ENCODE peak calls at places on chromosome 18, in four cellular contexts. One of them, this sample, is unnamed.

GRCh38 chr18:832085-832681 is 20.1 kb upstream of the YES1 start:
- DNase-seq in CD8-positive, alpha-beta T cell: no peak
- DNase-seq in right lobe of liver: peak; percentile 90
- DNase-seq in left lung: peak; percentile 72
- DNase-seq in this sample: peak; percentile 60

GRCh38 chr18:63592506-63592905 is 5.4 kb downstream of the SERPINB13 start:
- DNase-seq in right lobe of liver: no peak
- DNase-seq in left lung: no peak
- DNase-seq in CD8-positive, alpha-beta T cell: no peak
- DNase-seq in this sample: no peak

GRCh38 chr18:12606592-12607315 is 51.2 kb downstream of the SPIRE1 start:
- DNase-seq in CD8-positive, alpha-beta T cell: no peak
- DNase-seq in left lung: no peak
- DNase-seq in right lobe of liver: no peak
- DNase-seq in this sample: no peak

GRCh38 chr18:25842665-25843064 is 247.7 kb downstream of the SS18 start:
- DNase-seq in CD8-positive, alpha-beta T cell: no peak
- DNase-seq in left lung: no peak
- DNase-seq in right lobe of liver: no peak
- DNase-seq in this sample: no peak

GRCh38 chr18:49573835-49574234 is 12.0 kb downstream of the LIPG start:
- DNase-seq in right lobe of liver: no peak
- DNase-seq in CD8-positive, alpha-beta T cell: no peak
- DNase-seq in left lung: no peak
- DNase-seq in this sample: no peak

GRCh38 chr18:23355206-23355605 is 97.9 kb upstream of the RIOK3 start:
- DNase-seq in CD8-positive, alpha-beta T cell: no peak
- DNase-seq in left lung: no peak
- DNase-seq in right lobe of liver: no peak
- DNase-seq in this sample: peak; percentile 72

GRCh38 chr18:75183524-75183923 is 25.4 kb downstream of the PTGR3 start:
- DNase-seq in CD8-positive, alpha-beta T cell: no peak
- DNase-seq in left lung: no peak
- DNase-seq in right lobe of liver: no peak
- DNase-seq in this sample: no peak

GRCh38 chr18:32730620-32731021 is 42.2 kb downstream of the KLHL14 start:
- DNase-seq in CD8-positive, alpha-beta T cell: no peak
- DNase-seq in right lobe of liver: no peak
- DNase-seq in left lung: no peak
- DNase-seq in this sample: no peak

GRCh38 chr18:22195052-22195451 is 25.7 kb downstream of the GATA6 start:
- DNase-seq in CD8-positive, alpha-beta T cell: no peak
- DNase-seq in right lobe of liver: no peak
- DNase-seq in left lung: no peak
- DNase-seq in this sample: peak; percentile 50

GRCh38 chr18:13366131-13366530 is 147.6 kb downstream of the LDLRAD4 start:
- DNase-seq in CD8-positive, alpha-beta T cell: no peak
- DNase-seq in left lung: no peak
- DNase-seq in right lobe of liver: no peak
- DNase-seq in this sample: no peak

GRCh38 chr18:56984731-56985130 is 162.2 kb upstream of the BOD1L2 start:
- DNase-seq in left lung: no peak
- DNase-seq in CD8-positive, alpha-beta T cell: no peak
- DNase-seq in right lobe of liver: peak; percentile 61
- DNase-seq in this sample: no peak

GRCh38 chr18:13356032-13356431 is 137.5 kb downstream of the LDLRAD4 start:
- DNase-seq in CD8-positive, alpha-beta T cell: no peak
- DNase-seq in left lung: peak; percentile 45
- DNase-seq in right lobe of liver: no peak
- DNase-seq in this sample: no peak

GRCh38 chr18:36942264-36942663 is 113.3 kb downstream of the KIAA1328 start:
- DNase-seq in left lung: no peak
- DNase-seq in CD8-positive, alpha-beta T cell: no peak
- DNase-seq in right lobe of liver: no peak
- DNase-seq in this sample: no peak

GRCh38 chr18:13371689-13372404 is 153.3 kb downstream of the LDLRAD4 start:
- DNase-seq in CD8-positive, alpha-beta T cell: no peak
- DNase-seq in left lung: no peak
- DNase-seq in right lobe of liver: no peak
- DNase-seq in this sample: no peak

GRCh38 chr18:59084286-59084779 is 55.4 kb upstream of the SEC11C start:
- DNase-seq in left lung: peak; percentile 74
- DNase-seq in CD8-positive, alpha-beta T cell: peak; percentile 51
- DNase-seq in right lobe of liver: peak; percentile 69
- DNase-seq in this sample: peak; percentile 77

GRCh38 chr18:74476154-74476553 is 19.0 kb upstream of the DIPK1C start:
- DNase-seq in CD8-positive, alpha-beta T cell: no peak
- DNase-seq in left lung: no peak
- DNase-seq in right lobe of liver: no peak
- DNase-seq in this sample: no peak

GRCh38 chr18:51235011-51235789 is 37.7 kb upstream of the MEX3C start:
- DNase-seq in left lung: no peak
- DNase-seq in CD8-positive, alpha-beta T cell: no peak
- DNase-seq in right lobe of liver: no peak
- DNase-seq in this sample: no peak

GRCh38 chr18:22667616-22668422 is 250.1 kb upstream of the CTAGE1 start:
- DNase-seq in CD8-positive, alpha-beta T cell: no peak
- DNase-seq in right lobe of liver: no peak
- DNase-seq in left lung: no peak
- DNase-seq in this sample: no peak

GRCh38 chr18:23650963-23651927 is 11.5 kb downstream of the ANKRD29 start:
- DNase-seq in left lung: no peak
- DNase-seq in CD8-positive, alpha-beta T cell: no peak
- DNase-seq in right lobe of liver: no peak
- DNase-seq in this sample: peak; percentile 20

GRCh38 chr18:55418439-55418838 is 169.6 kb downstream of the TCF4 start:
- DNase-seq in CD8-positive, alpha-beta T cell: no peak
- DNase-seq in right lobe of liver: no peak
- DNase-seq in left lung: no peak
- DNase-seq in this sample: no peak

GRCh38 chr18:55415258-55415871 is 172.6 kb downstream of the TCF4 start:
- DNase-seq in left lung: peak; percentile 92
- DNase-seq in CD8-positive, alpha-beta T cell: peak; percentile 58
- DNase-seq in right lobe of liver: peak; percentile 85
- DNase-seq in this sample: peak; percentile 89

GRCh38 chr18:55414475-55414874 is 173.5 kb downstream of the TCF4 start:
- DNase-seq in right lobe of liver: no peak
- DNase-seq in left lung: no peak
- DNase-seq in CD8-positive, alpha-beta T cell: no peak
- DNase-seq in this sample: no peak

GRCh38 chr18:55419132-55419938 is 168.7 kb downstream of the TCF4 start:
- DNase-seq in CD8-positive, alpha-beta T cell: no peak
- DNase-seq in right lobe of liver: no peak
- DNase-seq in left lung: no peak
- DNase-seq in this sample: no peak

DNA sequence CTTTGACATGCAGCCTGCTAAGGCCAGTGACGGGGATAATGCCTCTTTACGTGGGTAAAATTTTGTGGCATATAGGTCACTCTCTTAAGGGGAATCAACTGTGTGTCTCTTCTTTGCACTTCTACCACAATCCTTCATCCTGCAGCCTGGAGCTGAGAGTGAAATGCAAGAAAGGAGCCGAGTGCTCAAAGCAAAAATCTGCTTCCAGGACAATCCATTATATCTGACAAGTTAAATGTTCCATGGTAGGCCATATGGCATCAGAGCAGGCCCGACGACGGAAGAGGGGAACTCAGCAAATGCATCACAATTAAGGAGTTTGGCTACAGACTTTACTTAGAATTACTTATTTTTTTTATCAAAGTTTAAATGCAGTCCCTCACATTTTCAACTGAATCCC is 171.2 kb downstream of the TCF4 start:
- DNase-seq in CD8-positive, alpha-beta T cell: no peak
- DNase-seq in right lobe of liver: no peak
- DNase-seq in left lung: no peak
- DNase-seq in this sample: no peak
- H3K4me1 ChIP-seq in CD8-positive, alpha-beta T cell: no peaks in the 10 kb centered on the region
- H3K4me1 ChIP-seq in right lobe of liver: no peaks in the 10 kb centered on the region
- H3K4me1 ChIP-seq in left lung: peaks cover 25% of the 10 kb centered on the region
- H3K4me1 ChIP-seq in this sample: no peaks in the 10 kb centered on the region

GRCh38 chr18:79400091-79400590 is 4.4 kb downstream of the NFATC1 start:
- DNase-seq in CD8-positive, alpha-beta T cell: peak; percentile 75
- DNase-seq in right lobe of liver: no peak
- DNase-seq in left lung: peak; percentile 90
- DNase-seq in this sample: peak; percentile 64

GRCh38 chr18:79400591-79401381 is 5.1 kb downstream of the NFATC1 start:
- DNase-seq in right lobe of liver: no peak
- DNase-seq in CD8-positive, alpha-beta T cell: peak; percentile 28
- DNase-seq in left lung: peak; percentile 69
- DNase-seq in this sample: peak; percentile 45

GRCh38 chr18:79397288-79397829 is 1.6 kb downstream of the NFATC1 start:
- DNase-seq in CD8-positive, alpha-beta T cell: no peak
- DNase-seq in right lobe of liver: no peak
- DNase-seq in left lung: peak; percentile 71
- DNase-seq in this sample: no peak

GRCh38 chr18:79397830-79398761 is 2.4 kb downstream of the NFATC1 start:
- DNase-seq in CD8-positive, alpha-beta T cell: no peak
- DNase-seq in left lung: peak; percentile 71
- DNase-seq in right lobe of liver: no peak
- DNase-seq in this sample: no peak

DNA sequence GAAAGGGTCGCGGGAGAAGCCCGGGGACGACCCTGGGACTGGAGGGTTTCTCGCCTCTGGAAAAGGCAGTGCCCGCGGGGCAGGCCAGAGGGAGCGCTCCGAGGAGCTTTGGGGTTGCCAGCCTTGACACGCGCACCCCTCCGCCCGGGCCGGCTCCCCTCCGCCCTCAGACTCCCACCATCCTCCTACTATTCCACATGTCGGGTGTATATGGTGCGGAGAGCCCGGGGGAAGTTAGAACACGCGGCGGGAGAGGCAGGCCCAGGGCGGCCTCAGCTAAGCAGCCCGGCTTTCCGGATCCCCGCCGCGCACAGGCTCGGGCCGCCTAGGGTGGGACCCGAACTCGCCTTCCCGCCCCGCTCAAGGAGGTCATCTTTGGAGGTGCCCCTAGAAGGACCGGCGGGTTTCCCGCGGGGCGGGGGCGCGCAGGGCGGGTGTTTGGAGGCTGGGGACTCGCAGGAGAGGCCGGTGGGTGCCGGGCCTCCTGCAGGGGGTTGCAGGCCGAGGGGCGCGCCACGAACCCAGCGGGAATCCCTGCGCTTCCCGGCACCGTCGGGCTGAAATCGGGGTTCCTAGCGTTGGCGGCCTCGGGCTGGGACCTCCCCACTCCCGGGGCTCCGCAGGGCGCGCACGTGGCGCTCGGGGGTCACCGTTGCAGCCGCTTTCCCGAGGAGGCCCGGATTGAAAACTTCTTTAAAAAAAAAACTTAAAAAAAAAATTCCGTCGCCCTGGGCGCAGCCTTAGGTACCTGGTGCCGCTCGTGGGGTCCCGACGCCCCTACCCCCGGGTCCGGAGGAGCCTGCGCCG is 3.7 kb downstream of the NFATC1 start:
- DNase-seq in right lobe of liver: no peak
- DNase-seq in left lung: peak; percentile 88
- DNase-seq in CD8-positive, alpha-beta T cell: no peak
- DNase-seq in this sample: no peak
- H3K4me3 ChIP-seq in right lobe of liver: peak overlapping the region; percentile 63
- H3K4me3 ChIP-seq in left lung: peak overlapping the region; percentile 76
- H3K4me3 ChIP-seq in CD8-positive, alpha-beta T cell: peak overlapping the region; percentile 59
- H3K4me3 ChIP-seq in this sample: no peak overlapping the region

GRCh38 chr18:79774111-79774510 is 23.6 kb upstream of the KCNG2 start:
- DNase-seq in CD8-positive, alpha-beta T cell: no peak
- DNase-seq in right lobe of liver: peak; percentile 38
- DNase-seq in left lung: no peak
- DNase-seq in this sample: no peak
- H3K4me1 ChIP-seq in CD8-positive, alpha-beta T cell: no peaks in the 10 kb centered on the region
- H3K4me1 ChIP-seq in right lobe of liver: no peaks in the 10 kb centered on the region
- H3K4me1 ChIP-seq in left lung: no peaks in the 10 kb centered on the region
- H3K4me1 ChIP-seq in this sample: no peaks in the 10 kb centered on the region

GRCh38 chr18:79819064-79819725 is 21.5 kb downstream of the KCNG2 start:
- DNase-seq in CD8-positive, alpha-beta T cell: no peak
- DNase-seq in right lobe of liver: no peak
- DNase-seq in left lung: peak; percentile 68
- DNase-seq in this sample: no peak

GRCh38 chr18:79818631-79819030 is 20.9 kb downstream of the KCNG2 start:
- DNase-seq in CD8-positive, alpha-beta T cell: no peak
- DNase-seq in right lobe of liver: no peak
- DNase-seq in left lung: no peak
- DNase-seq in this sample: no peak

GRCh38 chr18:79817607-79817998 is 19.9 kb downstream of the KCNG2 start:
- DNase-seq in CD8-positive, alpha-beta T cell: no peak
- DNase-seq in right lobe of liver: no peak
- DNase-seq in left lung: no peak
- DNase-seq in this sample: no peak

GRCh38 chr18:79816981-79817606 is 19.4 kb downstream of the KCNG2 start:
- DNase-seq in right lobe of liver: no peak
- DNase-seq in left lung: no peak
- DNase-seq in CD8-positive, alpha-beta T cell: no peak
- DNase-seq in this sample: no peak

DNA sequence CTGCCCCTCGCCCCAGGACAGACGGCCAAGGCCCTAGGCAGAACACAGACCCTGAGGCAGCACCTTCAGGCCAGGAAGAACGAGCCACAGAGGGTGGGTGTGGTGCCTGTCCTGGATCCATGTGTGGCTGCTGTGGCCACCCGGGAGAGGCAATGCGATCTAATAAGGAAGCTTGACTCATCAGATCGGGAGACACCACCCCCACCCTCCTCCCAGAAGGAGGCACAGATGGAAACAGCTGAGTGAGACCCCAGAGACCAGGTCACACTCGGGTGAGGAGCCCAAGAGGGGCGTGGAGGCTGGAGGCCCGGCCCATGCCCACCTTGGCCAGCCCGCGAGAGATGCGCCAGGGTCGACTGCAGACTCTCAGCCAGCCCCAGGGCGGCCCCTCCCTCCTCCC is 20.3 kb downstream of the KCNG2 start:
- DNase-seq in left lung: peak; percentile 56
- DNase-seq in right lobe of liver: no peak
- DNase-seq in CD8-positive, alpha-beta T cell: no peak
- DNase-seq in this sample: no peak
- H3K4me3 ChIP-seq in left lung: no peak overlapping the region
- H3K4me3 ChIP-seq in right lobe of liver: no peak overlapping the region
- H3K4me3 ChIP-seq in CD8-positive, alpha-beta T cell: no peak overlapping the region
- H3K4me3 ChIP-seq in this sample: no peak overlapping the region